ENCODE peak calls at places on chromosome 18, in five cellular contexts. T is IMR-90, G is K562, D is GM12878, Z is HepG2. H is an unnamed sample.
A peak's percentile ranks its signal among the peaks of the same experiment; 100 is the strongest.

GRCh38 chr18:13477147-13477683 is 249.1 kb downstream of the FAM210A start:
- DNase-seq in T (no peak), G (no peak), D (no peak), Z (peak; percentile 63), H (no peak)

GRCh38 chr18:56727399-56727798 is 76.2 kb downstream of the WDR7 start:
- DNase-seq in T (no peak), G (no peak), D (no peak), Z (no peak), H (no peak)

GRCh38 chr18:43931439-43931838 is 654.1 kb upstream of the SYT4 start:
- DNase-seq in T (no peak), G (no peak), D (no peak), Z (no peak), H (no peak)

GRCh38 chr18:50545936-50546335 is 14.0 kb upstream of the MAPK4 start:
- DNase-seq in T (no peak), G (no peak), D (no peak), Z (no peak), H (no peak)

GRCh38 chr18:65035701-65036100 is 715.1 kb upstream of the CDH7 start:
- DNase-seq in T (no peak), G (no peak), D (no peak), Z (no peak), H (no peak)

GRCh38 chr18:78721986-78722385 is 257.6 kb upstream of the SALL3 start:
- DNase-seq in T (no peak), G (no peak), D (no peak), Z (no peak), H (no peak)

GRCh38 chr18:25764777-25765176 is 325.6 kb downstream of the SS18 start:
- DNase-seq in T (no peak), G (no peak), D (no peak), Z (no peak), H (no peak)

GRCh38 chr18:63161032-63161727 is 158.4 kb downstream of the BCL2 start:
- DNase-seq in T (no peak), G (no peak), D (peak; percentile 92), Z (no peak), H (no peak)

GRCh38 chr18:9147440-9148238 is 11.1 kb downstream of the ANKRD12 start:
- DNase-seq in T (peak; percentile 81), G (no peak), D (peak; percentile 53), Z (peak; percentile 72), H (peak; percentile 41)

GRCh38 chr18:9950289-9951016 is 36.6 kb downstream of the VAPA start:
- DNase-seq in T (peak; percentile 54), G (no peak), D (no peak), Z (no peak), H (no peak)

GRCh38 chr18:48543228-48543627 is 4.4 kb downstream of the CTIF start:
- DNase-seq in T (no peak), G (peak; percentile 36), D (no peak), Z (peak; percentile 65), H (no peak)
- TF ChIP-seq RAD21 in T (no peak), G (no peak), D (no peak), Z (no peak), H (no peak)

GRCh38 chr18:35389095-35389618 is 12.0 kb upstream of the ZNF396 start:
- DNase-seq in T (peak; percentile 68), G (no peak), D (no peak), Z (no peak), H (no peak)

GRCh38 chr18:35387367-35387685 is 10.2 kb upstream of the ZNF396 start:
- DNase-seq in T (peak; percentile 46), G (no peak), D (no peak), Z (no peak), H (no peak)

GRCh38 chr18:35390956-35391695 is 14.0 kb upstream of the ZNF396 start:
- DNase-seq in T (no peak), G (no peak), D (no peak), Z (no peak), H (no peak)

GRCh38 chr18:35383136-35383535 is 6.0 kb upstream of the ZNF396 start:
- DNase-seq in T (no peak), G (no peak), D (no peak), Z (no peak), H (no peak)

GRCh38 chr18:35386600-35387366 is 9.6 kb upstream of the ZNF396 start:
- DNase-seq in T (peak; percentile 82), G (peak; percentile 78), D (no peak), Z (peak; percentile 70), H (peak; percentile 83)
- TF ChIP-seq BHLHE40 in T (no peak), G (no peak), D (no peak), Z (no peak), H (no peak)

DNA sequence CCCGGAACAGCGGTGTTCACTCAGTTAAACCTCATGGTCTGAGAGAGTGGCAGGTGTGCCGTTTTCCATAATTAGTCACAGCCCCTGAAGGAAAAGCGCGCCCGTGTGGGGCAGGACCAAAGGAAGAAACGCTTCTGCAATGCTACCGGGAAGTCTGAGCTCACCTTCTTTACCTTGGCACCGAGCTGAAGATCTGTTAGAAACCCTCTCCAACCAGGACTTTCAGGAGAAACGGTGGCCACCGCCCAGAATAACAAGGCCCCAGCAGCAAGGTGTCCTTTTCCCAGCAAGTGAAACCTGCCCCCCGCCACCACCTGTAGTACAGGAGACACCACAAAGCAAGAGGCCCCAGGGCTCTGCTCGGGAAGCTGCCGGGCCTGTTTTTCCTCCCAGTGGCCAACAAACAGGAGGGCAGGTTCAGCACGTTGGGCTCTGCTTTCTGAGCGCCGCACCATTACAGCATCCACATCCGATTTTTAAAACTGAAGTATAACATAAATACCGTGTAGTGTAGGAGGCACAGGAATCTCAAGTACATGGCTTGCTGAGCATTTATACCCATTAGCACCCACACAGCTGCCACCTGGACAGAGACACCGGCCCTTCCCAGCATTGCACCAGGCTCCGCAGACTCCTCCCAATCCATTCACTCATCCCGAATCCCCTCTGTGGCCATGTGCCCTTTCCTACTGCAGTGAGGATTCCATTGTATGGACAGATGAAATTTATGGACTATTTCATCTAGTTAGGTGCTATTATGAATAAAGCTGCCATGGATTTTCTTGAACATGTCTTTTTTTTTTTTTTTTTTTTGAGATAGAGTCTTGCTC is 121.8 kb upstream of the RIOK3 start:
- DNase-seq in T (no peak), G (no peak), D (no peak), Z (no peak), H (no peak)
- H3K27ac ChIP-seq in T (no peak overlapping the region), G (no peak overlapping the region), D (no peak overlapping the region), Z (no peak overlapping the region), H (no peak overlapping the region)

GRCh38 chr18:46950064-46950656 is 32.8 kb downstream of the KATNAL2 start:
- DNase-seq in T (no peak), G (peak; percentile 21), D (no peak), Z (peak; percentile 30), H (no peak)
- TF ChIP-seq RAD21 in T (no peak), G (no peak), D (peak; percentile 40), Z (no peak), H (no peak)

DNA sequence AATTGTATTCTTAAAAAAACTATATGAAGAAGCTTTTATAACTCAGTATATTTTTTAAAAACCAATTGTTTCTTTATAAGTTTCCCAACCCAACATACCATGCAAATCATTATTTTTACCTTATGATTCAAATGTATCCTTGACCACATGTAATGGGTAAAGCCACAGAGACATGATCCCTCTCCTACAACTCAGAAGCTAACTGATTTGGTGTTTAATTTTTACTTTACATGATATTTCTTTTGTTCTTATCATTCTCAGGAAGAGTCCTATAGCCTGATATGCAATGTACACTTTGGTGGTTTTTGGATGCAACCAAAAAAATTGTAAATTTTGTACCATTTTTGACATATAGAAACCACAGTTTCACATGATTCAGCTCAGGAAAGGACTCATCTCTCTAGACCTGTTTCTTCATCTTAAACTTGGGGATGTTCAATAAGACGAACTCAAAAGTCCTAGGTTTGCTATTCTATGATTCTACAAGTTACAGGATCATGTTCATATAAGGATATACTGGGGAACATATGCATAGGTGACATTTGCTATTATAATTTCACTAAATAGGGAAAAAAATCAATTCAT is 85.2 kb upstream of the RBBP8 start:
- DNase-seq in T (no peak), G (no peak), D (no peak), Z (no peak), H (no peak)
- TF ChIP-seq BHLHE40 in T (no peak), G (no peak), D (no peak), Z (no peak), H (no peak)

H was measured in A549.